ENCODE peak calls at places on chromosomes 13 and 19, in nine cellular contexts. V is thoracic aorta, J is astrocyte, N is left ventricle myocardium inferior, A is small intestine, X is lower lobe of right lung, R is A673, L is fibroblast of lung, S is substantia nigra. W is an unnamed sample.

GRCh38 chr13:23960566-23961156 is 63.4 kb upstream of the C1QTNF9B start:
- DNase-seq in X (no peak), R (peak), J (no peak), S (no peak), A (peak), N (no peak), V (no peak), L (peak), W (no peak)

GRCh38 chr19:29672933-29673336 is 7.7 kb downstream of the PLEKHF1 start:
- DNase-seq in X (no peak), S (no peak), J (no peak), R (no peak), V (no peak), L (no peak), A (peak), N (no peak), W (peak)

GRCh38 chr13:39144941-39145533 is 106.8 kb downstream of the NHLRC3 start:
- DNase-seq in V (no peak), X (no peak), L (peak), N (peak), J (peak), S (peak), A (peak), R (peak), W (peak)

GRCh38 chr13:113862766-113863510 is 938 bp downstream of the GAS6 start:
- DNase-seq in J (peak), L (no peak), A (peak), N (peak), R (no peak), S (no peak), X (peak), V (no peak), W (peak)

GRCh38 chr13:76148926-76149325 is 512.8 kb downstream of the LMO7 start:
- DNase-seq in X (no peak), J (peak), R (no peak), S (no peak), V (no peak), A (no peak), N (no peak), L (peak), W (no peak)

GRCh38 chr19:49393871-49394270 is 5.8 kb downstream of the KASH5 start:
- DNase-seq in X (no peak), R (no peak), J (no peak), L (no peak), S (no peak), V (no peak), A (no peak), N (no peak), W (no peak)

GRCh38 chr19:51702103-51702753 is 9.1 kb downstream of the SPACA6 start:
- DNase-seq in R (peak), V (peak), J (no peak), A (peak), L (peak), N (peak), S (peak), X (peak), W (peak)

GRCh38 chr13:50161052-50161451 is 145.8 kb downstream of the KCNRG start:
- DNase-seq in V (no peak), J (peak), R (no peak), L (peak), S (no peak), A (no peak), X (no peak), N (no peak), W (no peak)

GRCh38 chr19:35673121-35673804 is 6.9 kb downstream of the UPK1A start:
- DNase-seq in R (no peak), A (peak), X (no peak), S (no peak), N (peak), V (no peak), J (peak), L (peak), W (peak)

GRCh38 chr19:18596752-18597157 is 8.2 kb downstream of the REX1BD start:
- DNase-seq in A (peak), V (no peak), N (peak), J (no peak), L (peak), R (no peak), X (peak), S (no peak), W (peak)

GRCh38 chr19:18542936-18543813 is at the start of gene FKBP8:
- DNase-seq in J (peak), N (peak), V (peak), X (peak), R (peak), S (peak), A (peak), L (peak), W (peak)

GRCh38 chr13:109610517-109610916 is 175.9 kb downstream of the IRS2 start:
- DNase-seq in J (no peak), R (peak), L (peak), S (no peak), N (peak), A (peak), V (no peak), X (peak), W (peak)

GRCh38 chr19:19113040-19113541 is 25.2 kb downstream of the TMEM161A start:
- DNase-seq in N (no peak), S (no peak), R (peak), J (no peak), L (peak), V (no peak), X (no peak), A (no peak), W (no peak)

GRCh38 chr13:112791662-112792440 is 102.0 kb downstream of the ATP11A start:
- DNase-seq in S (no peak), A (no peak), L (no peak), V (no peak), X (peak), J (no peak), N (no peak), R (no peak), W (no peak)

GRCh38 chr19:57473646-57474045 is 3.7 kb downstream of the ZNF772 start:
- DNase-seq in L (peak), R (no peak), V (no peak), J (peak), N (no peak), A (no peak), X (no peak), S (no peak), W (no peak)

GRCh38 chr13:106153041-106153440 is 382.4 kb downstream of the EFNB2 start:
- DNase-seq in V (no peak), S (no peak), N (no peak), J (no peak), X (no peak), L (no peak), R (no peak), A (no peak), W (no peak)

GRCh38 chr19:4058696-4059492 is 7.8 kb downstream of the ZBTB7A start:
- DNase-seq in V (no peak), A (peak), S (peak), X (peak), J (no peak), R (no peak), N (no peak), L (no peak), W (peak)

GRCh38 chr13:32894589-32895001 is 121.6 kb upstream of the KL start:
- DNase-seq in A (no peak), V (no peak), J (peak), X (no peak), S (no peak), N (no peak), R (no peak), L (no peak), W (no peak)

GRCh38 chr13:86051134-86052103 is 252.2 kb upstream of the SLITRK6 start:
- DNase-seq in J (no peak), L (no peak), N (no peak), S (no peak), R (no peak), A (no peak), X (no peak), V (no peak), W (peak)

GRCh38 chr13:28485551-28485950 is 9.4 kb downstream of the FLT1 start:
- DNase-seq in L (no peak), X (no peak), A (no peak), S (no peak), N (no peak), J (no peak), R (no peak), V (no peak), W (no peak)

GRCh38 chr19:58096884-58097283 is 1.1 kb downstream of the ZSCAN18 start:
- DNase-seq in N (no peak), R (no peak), A (no peak), J (no peak), V (no peak), X (no peak), L (no peak), S (no peak), W (no peak)

GRCh38 chr13:44936246-44936645 is 53.0 kb downstream of the NUFIP1 start:
- DNase-seq in V (no peak), N (no peak), R (no peak), S (no peak), L (no peak), J (peak), X (no peak), A (no peak), W (no peak)

GRCh38 chr13:110711778-110712070 is 1.8 kb upstream of the ING1 start:
- DNase-seq in J (no peak), L (peak), V (no peak), X (no peak), N (no peak), A (peak), R (peak), S (no peak), W (no peak)

DNA sequence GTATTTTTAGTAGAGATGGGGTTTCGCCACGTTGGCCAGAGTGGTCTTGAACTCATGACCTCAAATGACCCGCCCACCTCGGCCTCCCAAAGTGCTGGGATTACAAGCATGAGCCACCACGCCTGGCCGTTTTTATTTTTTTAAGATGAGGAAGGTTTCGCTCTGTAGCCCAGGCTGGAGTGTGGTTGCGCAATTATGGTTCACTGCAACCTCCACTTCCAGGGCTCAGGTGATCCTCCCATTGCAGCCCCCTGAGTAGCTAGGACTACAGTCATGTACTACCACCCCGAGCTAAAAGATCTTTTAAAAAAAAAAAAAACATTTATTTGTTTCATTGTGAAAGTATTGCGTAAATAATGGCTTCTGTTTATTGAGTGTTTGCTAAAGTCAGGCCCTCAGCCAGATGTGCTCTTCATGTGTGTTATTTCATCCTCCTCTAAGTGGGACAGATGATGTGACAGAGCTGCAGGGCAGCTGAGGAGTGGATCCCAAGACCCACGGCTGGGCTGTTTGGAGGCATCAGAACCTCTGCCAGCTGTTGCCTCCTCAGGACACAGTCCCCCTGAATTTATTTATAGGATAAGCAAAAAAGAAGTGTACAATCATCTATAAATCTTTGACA is 18.5 kb downstream of the ILF3 start:
- DNase-seq in J (no peak), S (no peak), V (no peak), L (peak), R (no peak), A (no peak), N (no peak), X (peak), W (no peak)
- H3K27ac ChIP-seq in J (no peak), S (no peak), V (no peak), L (no peak), R (no peak), A (no peak), N (no peak), X (peak), W (no peak)

GRCh38 chr13:98338312-98338711 is 161.2 kb upstream of the RNF113B start:
- DNase-seq in A (no peak), R (no peak), X (no peak), V (no peak), J (no peak), L (no peak), N (no peak), S (no peak), W (no peak)
- H3K27ac ChIP-seq in A (no peak), R (peak), X (no peak), V (no peak), J (no peak), L (no peak), N (no peak), S (no peak), W (no peak)

GRCh38 chr19:11164879-11165406 is 9.4 kb upstream of the SPC24 start:
- DNase-seq in J (peak), L (peak), N (peak), V (no peak), S (no peak), X (peak), A (no peak), R (no peak), W (peak)
- H3K27ac ChIP-seq in J (peak), L (peak), N (peak), V (peak), S (peak), X (peak), A (peak), R (peak), W (peak)

DNA sequence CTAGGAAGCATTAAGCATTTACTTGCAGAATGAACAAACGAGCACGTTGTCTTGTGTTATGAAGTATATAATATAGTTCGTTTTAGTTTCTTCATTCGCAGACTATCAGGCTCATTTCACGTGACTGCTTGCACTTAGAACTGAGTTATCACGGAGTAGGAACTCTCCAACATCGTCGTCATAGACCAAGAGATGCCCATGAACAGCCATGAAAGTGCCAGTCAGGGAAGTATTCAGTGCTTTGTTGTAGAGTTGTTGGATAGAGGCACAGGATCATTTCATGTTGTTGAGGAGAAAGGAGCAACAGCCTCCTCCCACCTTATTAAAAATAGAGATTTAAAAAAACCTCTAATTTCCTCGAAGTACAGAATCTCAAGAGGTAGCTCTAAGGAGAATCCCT is 969 bp upstream of the IL17D start:
- DNase-seq in R (no peak), A (peak), S (no peak), V (no peak), L (peak), N (no peak), X (no peak), J (no peak), W (no peak)
- H3K27ac ChIP-seq in R (no peak), A (no peak), S (no peak), V (no peak), L (no peak), N (no peak), X (peak), J (no peak), W (peak)